ENCODE peak calls at places on chromosomes 13 and 19, in four cellular contexts. U is H54, P is tibial nerve, E is ovary. T is an unnamed sample.
A peak's percentile ranks its signal among the peaks of the same experiment; 100 is the strongest.

GRCh38 chr13:113064534-113065405 is 40.8 kb upstream of the F7 start:
- DNase-seq in U (peak; percentile 96), P (no peak), E (no peak), T (no peak)

GRCh38 chr19:45200614-45201013 is 22.0 kb downstream of the BLOC1S3 start:
- DNase-seq in U (no peak), P (no peak), E (no peak), T (no peak)

GRCh38 chr13:24500977-24501376 is 11.6 kb downstream of the PARP4 start:
- DNase-seq in U (no peak), P (no peak), E (no peak), T (no peak)

GRCh38 chr19:14354445-14354844 is 26.8 kb upstream of the ADGRE5 start:
- DNase-seq in U (no peak), P (no peak), E (no peak), T (no peak)

GRCh38 chr19:55086730-55087541 is 11.3 kb downstream of the EPS8L1 start:
- DNase-seq in U (peak; percentile 99), P (peak; percentile 80), E (peak; percentile 92), T (no peak)

GRCh38 chr13:51455532-51455931 is 2.7 kb upstream of the INTS6 start:
- DNase-seq in U (no peak), P (no peak), E (peak; percentile 26), T (no peak)

GRCh38 chr19:1175020-1175419 is 952 bp upstream of the SBNO2 start:
- DNase-seq in U (no peak), P (no peak), E (no peak), T (no peak)

GRCh38 chr19:9565900-9566705 is 18.2 kb downstream of the ZNF121 start:
- DNase-seq in U (no peak), P (no peak), E (no peak), T (no peak)

GRCh38 chr13:113989585-113990300 is 15.9 kb upstream of the C13orf46 start:
- DNase-seq in U (no peak), P (no peak), E (no peak), T (no peak)

GRCh38 chr13:109145631-109146030 is 516.2 kb downstream of the MYO16 start:
- DNase-seq in U (peak; percentile 77), P (no peak), E (peak; percentile 27), T (no peak)

GRCh38 chr19:52943884-52944643 is 18.6 kb downstream of the ZNF816 start:
- DNase-seq in U (no peak), P (no peak), E (no peak), T (no peak)

GRCh38 chr19:51161266-51161665 is 19.2 kb downstream of the SIGLEC7 start:
- DNase-seq in U (no peak), P (no peak), E (no peak), T (no peak)

GRCh38 chr19:11166281-11167142 is 10.9 kb upstream of the SPC24 start:
- DNase-seq in U (no peak), P (no peak), E (peak; percentile 54), T (no peak)

GRCh38 chr13:46633416-46633815 is 80.4 kb downstream of the LRCH1 start:
- DNase-seq in U (peak; percentile 6), P (no peak), E (no peak), T (no peak)

GRCh38 chr19:56111601-56112312 is 9.3 kb downstream of the ZNF787 start:
- DNase-seq in U (no peak), P (no peak), E (no peak), T (no peak)

GRCh38 chr19:7874080-7874856 is at the start of gene PRR36:
- DNase-seq in U (no peak), P (no peak), E (peak; percentile 56), T (no peak)

GRCh38 chr19:28393574-28394336 is 819.2 kb downstream of the UQCRFS1 start:
- DNase-seq in U (no peak), P (no peak), E (no peak), T (no peak)

GRCh38 chr13:49464621-49465325 is 20.7 kb downstream of the SETDB2 start:
- DNase-seq in U (no peak), P (no peak), E (no peak), T (no peak)

GRCh38 chr13:64083396-64083795 is 2667.7 kb upstream of the PCDH20 start:
- DNase-seq in U (no peak), P (no peak), E (no peak), T (no peak)

GRCh38 chr19:47229674-47230121 is 1.3 kb downstream of the BBC3 start:
- DNase-seq in U (no peak), P (no peak), E (no peak), T (no peak)

GRCh38 chr19:45166723-45167252 is 6.0 kb upstream of the NKPD1 start:
- DNase-seq in U (no peak), P (no peak), E (no peak), T (no peak)

GRCh38 chr13:26950968-26951367 is 190.4 kb upstream of the GPR12 start:
- DNase-seq in U (no peak), P (no peak), E (no peak), T (no peak)

GRCh38 chr13:27962128-27962841 is 6.8 kb downstream of the CDX2 start:
- DNase-seq in U (no peak), P (no peak), E (no peak), T (no peak)
- TF ChIP-seq POLR2A in U (no peak), P (no peak), E (no peak), T (no peak)

GRCh38 chr13:99495478-99496321 is 5.6 kb upstream of the TM9SF2 start:
- DNase-seq in U (no peak), P (no peak), E (no peak), T (no peak)

GRCh38 chr13:99500839-99501134 is 485 bp upstream of the TM9SF2 start:
- DNase-seq in U (no peak), P (no peak), E (no peak), T (no peak)

GRCh38 chr13:99498304-99499161 is 2.7 kb upstream of the TM9SF2 start:
- DNase-seq in U (peak; percentile 98), P (peak; percentile 87), E (peak; percentile 97), T (peak; percentile 72)

GRCh38 chr13:99501135-99501951 is at the start of gene TM9SF2:
- DNase-seq in U (peak; percentile 99), P (peak; percentile 93), E (peak; percentile 99), T (peak; percentile 84)

DNA sequence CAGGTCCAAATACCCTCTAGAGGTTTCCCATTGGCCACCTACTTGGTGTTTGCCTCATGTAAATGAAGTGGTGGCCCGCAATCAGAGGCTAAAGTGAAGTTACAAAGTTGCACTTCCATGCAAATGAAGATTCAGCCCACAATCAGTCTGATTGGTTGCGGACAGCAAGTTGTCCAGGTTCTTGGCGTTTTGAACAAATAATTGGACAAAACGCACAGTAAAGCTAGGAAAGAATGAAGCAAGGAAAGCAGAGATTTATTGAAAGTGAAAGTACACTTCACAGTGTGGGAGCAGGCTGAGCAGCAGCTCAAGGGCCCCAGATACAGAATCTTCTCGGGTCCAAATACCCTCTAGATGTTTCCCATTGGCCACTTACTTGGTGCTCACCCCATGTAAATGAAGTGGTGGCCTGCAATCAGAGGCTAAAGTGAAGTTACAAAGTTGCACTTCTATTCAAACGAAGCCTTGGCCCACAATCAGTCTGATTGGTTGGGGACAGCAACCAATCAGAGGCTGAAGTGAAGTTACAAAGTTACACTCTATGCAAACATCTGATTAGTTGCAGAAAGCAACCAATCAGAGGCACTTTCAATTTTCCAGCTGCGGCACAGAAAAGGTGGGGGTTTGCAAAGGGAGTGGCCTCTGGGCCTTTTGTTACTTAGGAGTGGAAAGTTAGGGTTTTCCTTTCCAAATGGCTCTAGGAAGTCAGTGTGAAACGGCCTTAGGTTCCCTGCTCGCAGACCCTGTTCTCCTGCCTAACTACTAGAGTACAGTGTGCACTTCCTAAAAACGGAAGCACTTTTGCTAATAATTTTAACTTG is 4.7 kb upstream of the TM9SF2 start:
- DNase-seq in U (peak; percentile 40), P (no peak), E (peak; percentile 31), T (peak; percentile 52)
- TF ChIP-seq POLR2A in U (no peak), P (no peak), E (no peak), T (no peak)

DNA sequence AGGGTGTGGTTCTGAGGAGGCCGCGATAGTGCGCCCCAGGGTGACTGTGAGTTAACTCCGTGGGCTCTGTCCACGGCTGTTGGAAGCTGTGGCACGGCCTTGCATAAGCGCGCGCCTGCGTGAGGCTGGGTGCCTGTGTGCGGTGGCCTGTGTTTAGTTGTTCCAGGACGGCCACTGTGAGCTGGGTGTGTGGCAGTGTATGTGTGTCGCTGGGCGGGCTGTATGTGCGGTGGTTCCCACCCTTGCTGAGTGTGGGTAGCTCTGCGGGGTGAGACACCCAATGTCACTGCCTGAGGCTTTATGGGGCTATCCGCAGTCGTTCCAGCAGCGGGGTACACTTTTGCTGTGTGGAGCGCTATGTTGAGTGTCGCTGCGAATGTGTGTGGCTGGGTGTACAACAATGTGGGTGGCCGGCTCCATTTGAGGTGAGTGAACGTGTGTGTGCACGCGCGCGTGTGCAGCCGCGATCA is 438 bp upstream of the SSBP4 start:
- DNase-seq in U (no peak), P (no peak), E (no peak), T (no peak)
- TF ChIP-seq POLR2A in U (no peak), P (no peak), E (no peak), T (no peak)

DNA sequence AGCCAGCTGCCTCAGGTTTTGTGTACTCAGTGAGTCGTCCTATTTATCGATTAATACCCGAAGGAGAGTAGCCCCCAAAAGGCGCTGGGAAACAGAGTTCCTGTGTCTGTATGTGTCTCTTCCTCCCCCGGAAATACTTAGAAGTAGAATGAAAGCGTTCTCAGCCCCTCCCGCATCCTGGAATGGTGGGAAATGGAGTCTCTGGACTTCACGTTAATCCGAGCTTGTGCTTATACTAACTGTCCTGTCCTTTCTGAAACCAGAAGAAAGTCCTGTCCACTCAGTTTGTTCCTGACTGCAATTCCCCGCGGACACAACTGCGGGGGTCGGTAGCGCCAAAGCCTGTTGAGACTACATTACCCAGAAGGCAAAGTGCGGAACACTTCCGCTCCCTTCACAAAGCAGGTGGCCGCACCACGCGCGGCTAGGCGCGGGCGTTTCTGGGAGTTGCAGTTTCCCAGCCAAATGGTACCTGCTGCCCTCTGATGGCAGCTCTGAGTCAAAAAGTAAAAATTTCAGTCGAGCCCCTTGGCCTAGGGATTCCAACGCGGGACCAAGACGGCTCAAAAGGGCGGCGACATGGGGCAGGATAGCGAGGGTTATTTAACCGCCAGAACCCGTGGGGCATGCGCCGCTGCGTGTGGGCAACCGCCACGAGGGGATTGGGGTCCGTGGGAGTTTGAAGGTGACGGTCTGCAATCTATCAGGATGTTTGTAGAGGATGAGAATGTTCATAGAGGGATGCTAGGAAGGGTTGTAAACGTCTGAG is 2.2 kb upstream of the GSK3A start:
- DNase-seq in U (peak; percentile 87), P (peak; percentile 83), E (peak; percentile 90), T (peak; percentile 66)
- TF ChIP-seq POLR2A in U (no peak), P (peak; percentile 53), E (peak; percentile 50), T (peak; percentile 14)